ENCODE peak calls at places on chromosomes 4 and X, in five cellular contexts. One of them, this sample, is unnamed.

GRCh38 chr4:112510468-112511293 is 5.3 kb downstream of the NEUROG2 start:
- DNase-seq in activated T-cell treated with anti-CD3 and anti-CD28 coated beads for 48 hours: no peak
- DNase-seq in mesendoderm: peak
- DNase-seq in prostate gland: no peak
- DNase-seq in stimulated activated CD4-positive, alpha-beta T cell treated with anti-CD3 and anti-CD28 coated beads, Interleukin-2, amount 100 ng/mL, for 24 hours: no peak
- DNase-seq in this sample: peak

GRCh38 chrX:23773601-23774175 is 9.3 kb upstream of the SAT1 start:
- DNase-seq in mesendoderm: no peak
- DNase-seq in activated T-cell treated with anti-CD3 and anti-CD28 coated beads for 48 hours: no peak
- DNase-seq in stimulated activated CD4-positive, alpha-beta T cell treated with anti-CD3 and anti-CD28 coated beads, Interleukin-2, amount 100 ng/mL, for 24 hours: no peak
- DNase-seq in prostate gland: no peak
- DNase-seq in this sample: peak

GRCh38 chrX:13482764-13483552 is 86.4 kb upstream of the EGFL6 start:
- DNase-seq in activated T-cell treated with anti-CD3 and anti-CD28 coated beads for 48 hours: no peak
- DNase-seq in prostate gland: no peak
- DNase-seq in mesendoderm: no peak
- DNase-seq in stimulated activated CD4-positive, alpha-beta T cell treated with anti-CD3 and anti-CD28 coated beads, Interleukin-2, amount 100 ng/mL, for 24 hours: no peak
- DNase-seq in this sample: peak

GRCh38 chrX:143634701-143635442 is 1.0 kb downstream of the SLITRK4 start:
- DNase-seq in mesendoderm: no peak
- DNase-seq in prostate gland: no peak
- DNase-seq in activated T-cell treated with anti-CD3 and anti-CD28 coated beads for 48 hours: no peak
- DNase-seq in stimulated activated CD4-positive, alpha-beta T cell treated with anti-CD3 and anti-CD28 coated beads, Interleukin-2, amount 100 ng/mL, for 24 hours: no peak
- DNase-seq in this sample: peak

GRCh38 chr4:636628-636950 is 11.2 kb downstream of the PDE6B start:
- DNase-seq in mesendoderm: no peak
- DNase-seq in stimulated activated CD4-positive, alpha-beta T cell treated with anti-CD3 and anti-CD28 coated beads, Interleukin-2, amount 100 ng/mL, for 24 hours: no peak
- DNase-seq in prostate gland: no peak
- DNase-seq in activated T-cell treated with anti-CD3 and anti-CD28 coated beads for 48 hours: no peak
- DNase-seq in this sample: no peak

GRCh38 chr4:16893141-16893571 is 5.3 kb downstream of the LDB2 start:
- DNase-seq in activated T-cell treated with anti-CD3 and anti-CD28 coated beads for 48 hours: no peak
- DNase-seq in stimulated activated CD4-positive, alpha-beta T cell treated with anti-CD3 and anti-CD28 coated beads, Interleukin-2, amount 100 ng/mL, for 24 hours: no peak
- DNase-seq in mesendoderm: peak
- DNase-seq in prostate gland: no peak
- DNase-seq in this sample: no peak

GRCh38 chr4:138961687-138962086 is 53.9 kb upstream of the NOCT start:
- DNase-seq in prostate gland: no peak
- DNase-seq in mesendoderm: no peak
- DNase-seq in stimulated activated CD4-positive, alpha-beta T cell treated with anti-CD3 and anti-CD28 coated beads, Interleukin-2, amount 100 ng/mL, for 24 hours: no peak
- DNase-seq in activated T-cell treated with anti-CD3 and anti-CD28 coated beads for 48 hours: no peak
- DNase-seq in this sample: no peak

GRCh38 chrX:131262738-131263679 is 26.1 kb downstream of the IGSF1 start:
- DNase-seq in prostate gland: no peak
- DNase-seq in activated T-cell treated with anti-CD3 and anti-CD28 coated beads for 48 hours: peak
- DNase-seq in mesendoderm: peak
- DNase-seq in stimulated activated CD4-positive, alpha-beta T cell treated with anti-CD3 and anti-CD28 coated beads, Interleukin-2, amount 100 ng/mL, for 24 hours: no peak
- DNase-seq in this sample: no peak

GRCh38 chr4:176794151-176794550 is 1.4 kb upstream of the VEGFC start:
- DNase-seq in mesendoderm: no peak
- DNase-seq in activated T-cell treated with anti-CD3 and anti-CD28 coated beads for 48 hours: no peak
- DNase-seq in prostate gland: no peak
- DNase-seq in stimulated activated CD4-positive, alpha-beta T cell treated with anti-CD3 and anti-CD28 coated beads, Interleukin-2, amount 100 ng/mL, for 24 hours: no peak
- DNase-seq in this sample: no peak

GRCh38 chr4:80094191-80094590 is 21.2 kb upstream of the ANTXR2 start:
- DNase-seq in prostate gland: no peak
- DNase-seq in mesendoderm: no peak
- DNase-seq in stimulated activated CD4-positive, alpha-beta T cell treated with anti-CD3 and anti-CD28 coated beads, Interleukin-2, amount 100 ng/mL, for 24 hours: no peak
- DNase-seq in activated T-cell treated with anti-CD3 and anti-CD28 coated beads for 48 hours: no peak
- DNase-seq in this sample: no peak

GRCh38 chrX:10095698-10096432 is 60.9 kb upstream of the CLCN4 start:
- DNase-seq in stimulated activated CD4-positive, alpha-beta T cell treated with anti-CD3 and anti-CD28 coated beads, Interleukin-2, amount 100 ng/mL, for 24 hours: no peak
- DNase-seq in mesendoderm: no peak
- DNase-seq in activated T-cell treated with anti-CD3 and anti-CD28 coated beads for 48 hours: no peak
- DNase-seq in prostate gland: no peak
- DNase-seq in this sample: no peak

GRCh38 chrX:140817943-140818342 is 108.4 kb downstream of the LINC00632 start:
- DNase-seq in mesendoderm: peak
- DNase-seq in stimulated activated CD4-positive, alpha-beta T cell treated with anti-CD3 and anti-CD28 coated beads, Interleukin-2, amount 100 ng/mL, for 24 hours: no peak
- DNase-seq in activated T-cell treated with anti-CD3 and anti-CD28 coated beads for 48 hours: no peak
- DNase-seq in prostate gland: no peak
- DNase-seq in this sample: peak

GRCh38 chr4:155582971-155583437 is 83.6 kb upstream of the GUCY1A1 start:
- DNase-seq in mesendoderm: peak
- DNase-seq in stimulated activated CD4-positive, alpha-beta T cell treated with anti-CD3 and anti-CD28 coated beads, Interleukin-2, amount 100 ng/mL, for 24 hours: no peak
- DNase-seq in activated T-cell treated with anti-CD3 and anti-CD28 coated beads for 48 hours: no peak
- DNase-seq in prostate gland: no peak
- DNase-seq in this sample: peak

GRCh38 chr4:156941940-156942548 is 29.6 kb downstream of the PDGFC start:
- DNase-seq in mesendoderm: peak
- DNase-seq in prostate gland: peak
- DNase-seq in stimulated activated CD4-positive, alpha-beta T cell treated with anti-CD3 and anti-CD28 coated beads, Interleukin-2, amount 100 ng/mL, for 24 hours: no peak
- DNase-seq in activated T-cell treated with anti-CD3 and anti-CD28 coated beads for 48 hours: no peak
- DNase-seq in this sample: peak

GRCh38 chr4:77073106-77073858 is 2.5 kb downstream of the CCNI start:
- DNase-seq in stimulated activated CD4-positive, alpha-beta T cell treated with anti-CD3 and anti-CD28 coated beads, Interleukin-2, amount 100 ng/mL, for 24 hours: no peak
- DNase-seq in mesendoderm: no peak
- DNase-seq in activated T-cell treated with anti-CD3 and anti-CD28 coated beads for 48 hours: no peak
- DNase-seq in prostate gland: no peak
- DNase-seq in this sample: no peak

GRCh38 chrX:74421181-74422028 is at the start of gene SLC16A2:
- DNase-seq in mesendoderm: peak
- DNase-seq in stimulated activated CD4-positive, alpha-beta T cell treated with anti-CD3 and anti-CD28 coated beads, Interleukin-2, amount 100 ng/mL, for 24 hours: peak
- DNase-seq in activated T-cell treated with anti-CD3 and anti-CD28 coated beads for 48 hours: peak
- DNase-seq in prostate gland: peak
- DNase-seq in this sample: peak

GRCh38 chr4:121791481-121791880 is 9.6 kb upstream of the EXOSC9 start:
- DNase-seq in stimulated activated CD4-positive, alpha-beta T cell treated with anti-CD3 and anti-CD28 coated beads, Interleukin-2, amount 100 ng/mL, for 24 hours: no peak
- DNase-seq in prostate gland: no peak
- DNase-seq in activated T-cell treated with anti-CD3 and anti-CD28 coated beads for 48 hours: no peak
- DNase-seq in mesendoderm: no peak
- DNase-seq in this sample: no peak

GRCh38 chr4:127140306-127140705 is 492.5 kb upstream of the INTU start:
- DNase-seq in mesendoderm: no peak
- DNase-seq in activated T-cell treated with anti-CD3 and anti-CD28 coated beads for 48 hours: no peak
- DNase-seq in stimulated activated CD4-positive, alpha-beta T cell treated with anti-CD3 and anti-CD28 coated beads, Interleukin-2, amount 100 ng/mL, for 24 hours: no peak
- DNase-seq in prostate gland: no peak
- DNase-seq in this sample: no peak

GRCh38 chrX:87572911-87573310 is 55.3 kb downstream of the KLHL4 start:
- DNase-seq in prostate gland: no peak
- DNase-seq in activated T-cell treated with anti-CD3 and anti-CD28 coated beads for 48 hours: no peak
- DNase-seq in mesendoderm: peak
- DNase-seq in stimulated activated CD4-positive, alpha-beta T cell treated with anti-CD3 and anti-CD28 coated beads, Interleukin-2, amount 100 ng/mL, for 24 hours: no peak
- DNase-seq in this sample: no peak

GRCh38 chr4:169099775-169100180 is 89.7 kb upstream of the CBR4 start:
- DNase-seq in activated T-cell treated with anti-CD3 and anti-CD28 coated beads for 48 hours: no peak
- DNase-seq in stimulated activated CD4-positive, alpha-beta T cell treated with anti-CD3 and anti-CD28 coated beads, Interleukin-2, amount 100 ng/mL, for 24 hours: no peak
- DNase-seq in prostate gland: no peak
- DNase-seq in mesendoderm: no peak
- DNase-seq in this sample: no peak

GRCh38 chr4:165965503-165965902 is 92.5 kb downstream of the TLL1 start:
- DNase-seq in activated T-cell treated with anti-CD3 and anti-CD28 coated beads for 48 hours: no peak
- DNase-seq in mesendoderm: no peak
- DNase-seq in prostate gland: no peak
- DNase-seq in stimulated activated CD4-positive, alpha-beta T cell treated with anti-CD3 and anti-CD28 coated beads, Interleukin-2, amount 100 ng/mL, for 24 hours: no peak
- DNase-seq in this sample: no peak

GRCh38 chr4:140617494-140618060 is 48.8 kb upstream of the UCP1 start:
- DNase-seq in prostate gland: no peak
- DNase-seq in activated T-cell treated with anti-CD3 and anti-CD28 coated beads for 48 hours: no peak
- DNase-seq in stimulated activated CD4-positive, alpha-beta T cell treated with anti-CD3 and anti-CD28 coated beads, Interleukin-2, amount 100 ng/mL, for 24 hours: no peak
- DNase-seq in mesendoderm: no peak
- DNase-seq in this sample: no peak

GRCh38 chrX:3384330-3384729 is 37.9 kb upstream of the MXRA5 start:
- DNase-seq in stimulated activated CD4-positive, alpha-beta T cell treated with anti-CD3 and anti-CD28 coated beads, Interleukin-2, amount 100 ng/mL, for 24 hours: no peak
- DNase-seq in activated T-cell treated with anti-CD3 and anti-CD28 coated beads for 48 hours: no peak
- DNase-seq in prostate gland: no peak
- DNase-seq in mesendoderm: peak
- DNase-seq in this sample: peak

GRCh38 chrX:84156831-84157230 is 31.2 kb downstream of the RPS6KA6 start:
- DNase-seq in stimulated activated CD4-positive, alpha-beta T cell treated with anti-CD3 and anti-CD28 coated beads, Interleukin-2, amount 100 ng/mL, for 24 hours: no peak
- DNase-seq in activated T-cell treated with anti-CD3 and anti-CD28 coated beads for 48 hours: no peak
- DNase-seq in prostate gland: no peak
- DNase-seq in mesendoderm: no peak
- DNase-seq in this sample: peak

GRCh38 chrX:119981286-119982070 is 37.9 kb upstream of the NKAP start:
- DNase-seq in stimulated activated CD4-positive, alpha-beta T cell treated with anti-CD3 and anti-CD28 coated beads, Interleukin-2, amount 100 ng/mL, for 24 hours: no peak
- DNase-seq in prostate gland: no peak
- DNase-seq in mesendoderm: peak
- DNase-seq in activated T-cell treated with anti-CD3 and anti-CD28 coated beads for 48 hours: peak
- DNase-seq in this sample: peak

GRCh38 chr4:41080964-41081363 is 133.4 kb downstream of the APBB2 start:
- DNase-seq in prostate gland: no peak
- DNase-seq in stimulated activated CD4-positive, alpha-beta T cell treated with anti-CD3 and anti-CD28 coated beads, Interleukin-2, amount 100 ng/mL, for 24 hours: no peak
- DNase-seq in mesendoderm: no peak
- DNase-seq in activated T-cell treated with anti-CD3 and anti-CD28 coated beads for 48 hours: no peak
- DNase-seq in this sample: no peak

GRCh38 chr4:5203925-5204324 is 152.6 kb downstream of the STK32B start:
- DNase-seq in activated T-cell treated with anti-CD3 and anti-CD28 coated beads for 48 hours: no peak
- DNase-seq in prostate gland: no peak
- DNase-seq in stimulated activated CD4-positive, alpha-beta T cell treated with anti-CD3 and anti-CD28 coated beads, Interleukin-2, amount 100 ng/mL, for 24 hours: no peak
- DNase-seq in mesendoderm: no peak
- DNase-seq in this sample: no peak

GRCh38 chr4:23887173-23887572 is 2.7 kb downstream of the PPARGC1A start:
- DNase-seq in activated T-cell treated with anti-CD3 and anti-CD28 coated beads for 48 hours: no peak
- DNase-seq in prostate gland: no peak
- DNase-seq in stimulated activated CD4-positive, alpha-beta T cell treated with anti-CD3 and anti-CD28 coated beads, Interleukin-2, amount 100 ng/mL, for 24 hours: no peak
- DNase-seq in mesendoderm: no peak
- DNase-seq in this sample: no peak

GRCh38 chrX:150348365-150348764 is 14.8 kb upstream of the MAMLD1 start:
- DNase-seq in prostate gland: no peak
- DNase-seq in activated T-cell treated with anti-CD3 and anti-CD28 coated beads for 48 hours: no peak
- DNase-seq in mesendoderm: peak
- DNase-seq in stimulated activated CD4-positive, alpha-beta T cell treated with anti-CD3 and anti-CD28 coated beads, Interleukin-2, amount 100 ng/mL, for 24 hours: no peak
- DNase-seq in this sample: peak

GRCh38 chr4:8675906-8676305 is 83.3 kb downstream of the CPZ start:
- DNase-seq in mesendoderm: no peak
- DNase-seq in stimulated activated CD4-positive, alpha-beta T cell treated with anti-CD3 and anti-CD28 coated beads, Interleukin-2, amount 100 ng/mL, for 24 hours: no peak
- DNase-seq in prostate gland: no peak
- DNase-seq in activated T-cell treated with anti-CD3 and anti-CD28 coated beads for 48 hours: no peak
- DNase-seq in this sample: no peak

GRCh38 chrX:103418811-103419210 is 42.5 kb downstream of the BEX3 start:
- DNase-seq in mesendoderm: no peak
- DNase-seq in activated T-cell treated with anti-CD3 and anti-CD28 coated beads for 48 hours: no peak
- DNase-seq in stimulated activated CD4-positive, alpha-beta T cell treated with anti-CD3 and anti-CD28 coated beads, Interleukin-2, amount 100 ng/mL, for 24 hours: no peak
- DNase-seq in prostate gland: no peak
- DNase-seq in this sample: no peak